ENCODE peak calls at places on chromosomes 7 and 10, in four cellular contexts. One of them, this sample, is unnamed.

GRCh38 chr10:103616705-103617361 is 123.3 kb downstream of the NEURL1 start:
- DNase-seq in A549: no peak
- DNase-seq in IMR-90: peak
- DNase-seq in HepG2: no peak
- DNase-seq in this sample: no peak

GRCh38 chr10:114266521-114266920 is 27.5 kb downstream of the VWA2 start:
- DNase-seq in A549: no peak
- DNase-seq in IMR-90: peak
- DNase-seq in HepG2: no peak
- DNase-seq in this sample: no peak

GRCh38 chr10:18043148-18043547 is 91.4 kb downstream of the SLC39A12 start:
- DNase-seq in A549: no peak
- DNase-seq in IMR-90: peak
- DNase-seq in HepG2: no peak
- DNase-seq in this sample: no peak

GRCh38 chr10:112964482-112964881 is 14.4 kb downstream of the TCF7L2 start:
- DNase-seq in A549: no peak
- DNase-seq in IMR-90: no peak
- DNase-seq in HepG2: no peak
- DNase-seq in this sample: no peak

GRCh38 chr7:158252081-158252836 is 335.4 kb downstream of the PTPRN2 start:
- DNase-seq in A549: no peak
- DNase-seq in IMR-90: no peak
- DNase-seq in HepG2: no peak
- DNase-seq in this sample: no peak

GRCh38 chr10:89074120-89074519 is 83.5 kb downstream of the FAS start:
- DNase-seq in A549: no peak
- DNase-seq in IMR-90: no peak
- DNase-seq in HepG2: no peak
- DNase-seq in this sample: no peak

GRCh38 chr7:45564485-45564884 is 9.7 kb upstream of the ADCY1 start:
- DNase-seq in A549: no peak
- DNase-seq in IMR-90: no peak
- DNase-seq in HepG2: no peak
- DNase-seq in this sample: no peak

GRCh38 chr7:141466151-141466904 is 84.9 kb upstream of the AGK start:
- DNase-seq in A549: no peak
- DNase-seq in IMR-90: no peak
- DNase-seq in HepG2: no peak
- DNase-seq in this sample: no peak

GRCh38 chr7:2012981-2013380 is 219.8 kb downstream of the MAD1L1 start:
- DNase-seq in A549: no peak
- DNase-seq in IMR-90: peak
- DNase-seq in HepG2: no peak
- DNase-seq in this sample: no peak

GRCh38 chr10:121310151-121310711 is 288.0 kb downstream of the FGFR2 start:
- DNase-seq in A549: no peak
- DNase-seq in IMR-90: no peak
- DNase-seq in HepG2: no peak
- DNase-seq in this sample: no peak

GRCh38 chr10:102994551-102995295 is 76.6 kb downstream of the CNNM2 start:
- DNase-seq in A549: no peak
- DNase-seq in IMR-90: no peak
- DNase-seq in HepG2: no peak
- DNase-seq in this sample: no peak

GRCh38 chr7:55203300-55203699 is 161.8 kb upstream of the LANCL2 start:
- DNase-seq in A549: no peak
- DNase-seq in IMR-90: no peak
- DNase-seq in HepG2: no peak
- DNase-seq in this sample: no peak

GRCh38 chr7:151987748-151988529 is 31.7 kb downstream of the GALNTL5 start:
- DNase-seq in A549: no peak
- DNase-seq in IMR-90: peak
- DNase-seq in HepG2: no peak
- DNase-seq in this sample: no peak

GRCh38 chr10:126373137-126373536 is 15.1 kb downstream of the ADAM12 start:
- DNase-seq in A549: no peak
- DNase-seq in IMR-90: peak
- DNase-seq in HepG2: no peak
- DNase-seq in this sample: no peak

GRCh38 chr10:111360260-111360925 is 283.6 kb downstream of the ADRA2A start:
- DNase-seq in A549: no peak
- DNase-seq in IMR-90: no peak
- DNase-seq in HepG2: peak
- DNase-seq in this sample: no peak

GRCh38 chr7:116786791-116787443 is 75.5 kb upstream of the CAPZA2 start:
- DNase-seq in A549: no peak
- DNase-seq in IMR-90: peak
- DNase-seq in HepG2: peak
- DNase-seq in this sample: no peak

GRCh38 chr10:43573250-43574034 is 974 bp downstream of the ZNF239 start:
- DNase-seq in A549: no peak
- DNase-seq in IMR-90: peak
- DNase-seq in HepG2: no peak
- DNase-seq in this sample: no peak

GRCh38 chr7:140541513-140542192 is 62.3 kb upstream of the MKRN1 start:
- DNase-seq in A549: peak
- DNase-seq in IMR-90: peak
- DNase-seq in HepG2: peak
- DNase-seq in this sample: no peak

GRCh38 chr10:24519950-24520349 is 203.7 kb downstream of the ARHGAP21 start:
- DNase-seq in A549: no peak
- DNase-seq in IMR-90: peak
- DNase-seq in HepG2: no peak
- DNase-seq in this sample: no peak

GRCh38 chr7:127437772-127438330 is 45.3 kb upstream of the ZNF800 start:
- DNase-seq in A549: no peak
- DNase-seq in IMR-90: peak
- DNase-seq in HepG2: no peak
- DNase-seq in this sample: no peak

GRCh38 chr7:154744226-154744860 is 258.6 kb downstream of the PAXIP1 start:
- DNase-seq in A549: peak
- DNase-seq in IMR-90: no peak
- DNase-seq in HepG2: no peak
- DNase-seq in this sample: peak

GRCh38 chr7:151506901-151507382 is 12.8 kb downstream of the RHEB start:
- DNase-seq in A549: no peak
- DNase-seq in IMR-90: no peak
- DNase-seq in HepG2: no peak
- DNase-seq in this sample: peak

GRCh38 chr7:41570766-41571165 is 132.1 kb downstream of the INHBA start:
- DNase-seq in A549: no peak
- DNase-seq in IMR-90: no peak
- DNase-seq in HepG2: no peak
- DNase-seq in this sample: no peak

GRCh38 chr10:132912685-132913558 is 29.4 kb downstream of the CFAP46 start:
- DNase-seq in A549: no peak
- DNase-seq in IMR-90: no peak
- DNase-seq in HepG2: no peak
- DNase-seq in this sample: no peak

DNA sequence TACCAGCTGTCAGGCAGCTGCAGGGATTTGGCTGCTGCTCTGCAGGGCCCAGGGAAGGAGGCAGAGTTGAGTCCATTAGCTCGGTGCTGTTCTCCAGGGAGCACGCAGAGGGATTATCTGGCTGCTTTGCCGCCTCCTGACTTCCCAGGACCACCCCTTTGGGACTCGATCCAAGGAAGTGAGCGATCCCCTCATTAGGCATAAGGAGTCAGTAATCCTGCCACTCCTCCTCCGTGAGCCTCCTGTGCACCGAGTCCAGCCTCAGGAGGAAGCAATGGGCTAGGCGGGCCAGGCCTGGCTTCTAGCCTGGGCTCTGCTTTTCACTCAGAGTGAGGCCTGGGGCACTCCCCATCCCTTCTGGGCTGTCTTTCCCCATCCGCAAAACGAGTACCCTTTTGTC is 417.9 kb downstream of the RPS24 start:
- DNase-seq in A549: no peak
- DNase-seq in IMR-90: peak
- DNase-seq in HepG2: no peak
- DNase-seq in this sample: no peak
- TF ChIP-seq BHLHE40 in A549: no peak
- TF ChIP-seq BHLHE40 in IMR-90: no peak
- TF ChIP-seq BHLHE40 in HepG2: no peak
- TF ChIP-seq BHLHE40 in this sample: no peak

DNA sequence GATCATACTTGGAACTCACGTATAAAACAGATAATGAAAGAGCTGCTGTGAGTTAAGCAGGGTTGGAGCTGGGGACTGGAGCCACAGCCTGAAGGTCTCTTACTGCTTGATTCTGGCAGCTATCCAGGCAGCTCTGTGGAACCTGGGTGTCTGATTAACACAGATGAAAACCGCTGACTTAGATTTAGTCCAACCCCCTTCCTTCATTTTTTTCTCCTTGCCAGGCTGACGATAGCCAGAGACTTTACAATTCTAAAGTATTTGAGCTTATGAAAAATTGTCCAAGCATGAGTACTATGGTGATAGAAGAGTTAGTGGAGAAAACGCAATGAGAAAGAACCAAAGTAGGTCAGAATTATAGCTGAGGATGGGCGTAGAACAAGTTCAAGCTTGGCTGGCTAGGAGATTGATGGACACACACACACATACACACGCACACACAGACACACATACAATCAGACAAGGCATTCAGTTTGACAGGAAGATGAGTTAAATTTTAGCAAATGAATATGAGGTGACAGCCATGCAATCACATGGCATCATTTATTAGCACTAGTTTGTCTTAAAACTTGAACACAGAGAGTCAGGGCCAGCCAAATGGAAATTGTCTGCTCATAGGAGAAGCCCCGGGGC is 13.6 kb upstream of the GPR85 start:
- DNase-seq in A549: no peak
- DNase-seq in IMR-90: peak
- DNase-seq in HepG2: no peak
- DNase-seq in this sample: no peak
- TF ChIP-seq MAFK in A549: no peak
- TF ChIP-seq MAFK in IMR-90: no peak
- TF ChIP-seq MAFK in HepG2: no peak
- TF ChIP-seq MAFK in this sample: peak

DNA sequence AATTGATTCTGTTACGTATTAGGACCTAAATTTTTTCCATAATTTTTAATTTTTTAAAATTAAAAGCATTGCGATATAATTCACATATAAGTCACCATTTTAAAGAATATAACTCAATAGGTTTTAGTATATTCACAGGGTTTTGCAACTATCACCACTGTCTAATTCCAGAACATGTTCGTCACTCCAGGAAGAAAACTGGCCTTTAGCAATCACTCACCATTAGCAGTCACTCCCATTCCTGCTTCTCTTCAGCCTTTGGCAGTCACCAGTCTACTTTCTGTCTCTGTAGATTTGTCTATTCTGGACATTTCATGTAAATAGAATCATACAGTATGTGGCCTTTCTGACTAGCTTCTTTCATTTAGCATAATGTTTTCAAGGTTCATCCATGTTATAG is 176.5 kb downstream of the EXOC4 start:
- DNase-seq in A549: no peak
- DNase-seq in IMR-90: peak
- DNase-seq in HepG2: no peak
- DNase-seq in this sample: no peak
- TF ChIP-seq MAZ in A549: no peak
- TF ChIP-seq MAZ in IMR-90: no peak
- TF ChIP-seq MAZ in HepG2: no peak
- TF ChIP-seq MAZ in this sample: no peak

DNA sequence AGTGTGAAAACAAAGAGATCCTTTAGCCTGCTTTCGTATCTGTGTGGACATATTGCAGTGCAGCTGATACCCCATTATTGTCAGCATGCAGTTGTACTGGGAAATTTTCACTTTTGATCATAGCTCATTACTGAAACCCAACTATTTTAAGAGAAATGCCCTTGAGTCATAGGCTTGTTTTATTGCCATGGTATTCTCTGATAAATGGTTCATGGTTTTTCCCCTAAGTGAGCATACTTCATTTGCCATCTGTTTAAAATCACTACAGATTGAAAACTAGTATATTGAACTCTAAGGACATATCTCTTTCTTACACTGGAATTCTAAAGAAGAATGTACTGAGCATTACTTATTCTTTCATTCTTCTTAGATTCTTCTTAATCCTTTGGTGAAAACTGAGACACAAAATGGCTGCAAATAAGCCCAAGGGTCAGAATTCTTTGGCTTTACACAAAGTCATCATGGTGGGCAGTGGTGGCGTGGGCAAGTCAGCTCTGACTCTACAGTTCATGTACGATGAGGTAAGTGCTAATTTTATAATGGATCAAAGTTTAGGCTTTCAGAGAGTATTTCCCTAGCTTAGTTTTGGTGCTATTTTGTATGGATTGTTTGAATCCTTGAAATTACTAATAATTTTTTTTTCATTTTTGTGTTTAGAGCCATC is 63.0 kb downstream of the RALA start:
- DNase-seq in A549: no peak
- DNase-seq in IMR-90: peak
- DNase-seq in HepG2: no peak
- DNase-seq in this sample: no peak
- TF ChIP-seq BHLHE40 in A549: no peak
- TF ChIP-seq BHLHE40 in IMR-90: no peak
- TF ChIP-seq BHLHE40 in HepG2: no peak
- TF ChIP-seq BHLHE40 in this sample: no peak

DNA sequence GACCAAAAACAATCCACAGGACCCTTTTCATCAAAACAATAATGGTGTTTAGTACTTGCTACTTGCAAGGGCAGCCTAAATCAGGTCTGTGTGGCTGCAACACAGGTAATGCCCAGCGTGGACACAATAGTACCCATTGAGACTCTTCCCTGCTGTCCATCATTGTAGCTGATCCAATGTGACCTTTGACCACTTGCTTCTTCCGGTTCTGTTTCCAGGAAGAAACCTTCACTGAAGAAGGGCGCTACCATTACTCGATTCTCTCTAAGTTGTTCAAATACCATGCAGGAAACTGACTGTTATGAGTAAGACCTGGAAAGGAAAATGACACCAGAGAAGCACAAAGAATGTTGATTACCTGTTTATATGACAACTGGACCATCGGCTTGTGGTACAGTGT is 1077.3 kb downstream of the KCNMA1 start:
- DNase-seq in A549: no peak
- DNase-seq in IMR-90: no peak
- DNase-seq in HepG2: peak
- DNase-seq in this sample: no peak
- TF ChIP-seq MAFK in A549: no peak
- TF ChIP-seq MAFK in IMR-90: no peak
- TF ChIP-seq MAFK in HepG2: no peak
- TF ChIP-seq MAFK in this sample: no peak